ENCODE peak calls at places on chromosomes 16 and 17, in four cellular contexts. X, H, N and Z are unnamed samples.

GRCh38 chr16:70416748-70417616 is 21.9 kb downstream of the ST3GAL2 start:
- DNase-seq in H (no peak), N (no peak), X (peak), Z (peak)

GRCh38 chr16:80085606-80086005 is 455.2 kb upstream of the DYNLRB2 start:
- DNase-seq in X (no peak), N (no peak), H (no peak), Z (no peak)

GRCh38 chr17:31802502-31802901 is 56.5 kb downstream of the COPRS start:
- DNase-seq in N (no peak), X (no peak), H (no peak), Z (no peak)

GRCh38 chr17:28298449-28298848 is 20.6 kb upstream of the TMEM97 start:
- DNase-seq in X (no peak), H (no peak), N (no peak), Z (no peak)

GRCh38 chr17:78658281-78658785 is 81.1 kb upstream of the DNAH17 start:
- DNase-seq in N (no peak), H (no peak), X (no peak), Z (no peak)

GRCh38 chr16:71540-72341 is 690 bp downstream of the RHBDF1 start:
- DNase-seq in X (no peak), H (no peak), N (no peak), Z (peak)

GRCh38 chr17:16945513-16946201 is 26.3 kb downstream of the TNFRSF13B start:
- DNase-seq in N (no peak), H (no peak), X (no peak), Z (no peak)

GRCh38 chr17:76193616-76194015 is 46.7 kb downstream of the RNF157 start:
- DNase-seq in N (no peak), H (no peak), X (no peak), Z (no peak)

GRCh38 chr16:67339453-67339852 is 12.8 kb downstream of the LRRC36 start:
- DNase-seq in X (no peak), N (no peak), H (no peak), Z (no peak)

GRCh38 chr16:87715658-87716057 is 50.1 kb downstream of the KLHDC4 start:
- DNase-seq in N (no peak), H (no peak), X (no peak), Z (no peak)

GRCh38 chr17:78862073-78863023 is 21.7 kb upstream of the USP36 start:
- DNase-seq in X (no peak), N (no peak), H (no peak), Z (peak)

GRCh38 chr17:72430611-72431432 is 310.0 kb downstream of the SOX9 start:
- DNase-seq in N (no peak), H (no peak), X (no peak), Z (peak)

GRCh38 chr17:489758-490329 is 137.2 kb upstream of the RPH3AL start:
- DNase-seq in X (peak), N (no peak), H (no peak), Z (peak)

GRCh38 chr16:58125781-58126335 is 3.3 kb downstream of the CFAP20 start:
- DNase-seq in H (no peak), X (no peak), N (no peak), Z (no peak)

GRCh38 chr17:80519091-80519781 is 25.4 kb upstream of the RPTOR start:
- DNase-seq in X (no peak), N (no peak), H (no peak), Z (no peak)

GRCh38 chr17:58281511-58282011 is 826 bp upstream of the MPO start:
- DNase-seq in H (no peak), X (no peak), N (no peak), Z (no peak)

GRCh38 chr17:63954402-63955063 is 18.2 kb downstream of the SCN4A start:
- DNase-seq in N (no peak), X (no peak), H (no peak), Z (peak)

GRCh38 chr17:78528541-78528940 is 48.7 kb downstream of the DNAH17 start:
- DNase-seq in H (no peak), X (no peak), N (no peak), Z (no peak)

GRCh38 chr16:85750827-85751641 is at the start of gene C16orf74:
- DNase-seq in H (no peak), X (no peak), N (no peak), Z (peak)

GRCh38 chr16:50448522-50448921 is 79.7 kb upstream of the BRD7 start:
- DNase-seq in H (no peak), N (no peak), X (no peak), Z (no peak)